ENCODE peak calls at places on chromosome 7, in four cellular contexts. O is AG04450, T is lower lobe of right lung, W is stomach. F is an unnamed sample.

GRCh38 chr7:15853832-15854470 is 167.5 kb upstream of the MEOX2 start:
- DNase-seq in O (no peak), T (no peak), W (no peak), F (no peak)

GRCh38 chr7:157660971-157661610 is 324.3 kb downstream of the DNAJB6 start:
- DNase-seq in O (no peak), T (no peak), W (no peak), F (no peak)

GRCh38 chr7:20153567-20153966 is 63.6 kb downstream of the MACC1 start:
- DNase-seq in O (no peak), T (no peak), W (no peak), F (no peak)

GRCh38 chr7:66344166-66344565 is 139.0 kb downstream of the TPST1 start:
- DNase-seq in O (no peak), T (no peak), W (no peak), F (no peak)

GRCh38 chr7:133777701-133778100 is 349.4 kb upstream of the LRGUK start:
- DNase-seq in O (no peak), T (no peak), W (no peak), F (no peak)

GRCh38 chr7:7766671-7767070 is 48.3 kb upstream of the RPA3 start:
- DNase-seq in O (no peak), T (no peak), W (no peak), F (no peak)

GRCh38 chr7:95669513-95669912 is 73.2 kb upstream of the PDK4 start:
- DNase-seq in O (no peak), T (no peak), W (no peak), F (no peak)

GRCh38 chr7:93719546-93719945 is 145.0 kb upstream of the CALCR start:
- DNase-seq in O (no peak), T (no peak), W (no peak), F (peak; percentile 82)

GRCh38 chr7:380724-381210 is 90.8 kb downstream of the FOXL3 start:
- DNase-seq in O (no peak), T (peak; percentile 37), W (peak; percentile 23), F (no peak)

GRCh38 chr7:11228515-11228914 is 254.8 kb downstream of the PHF14 start:
- DNase-seq in O (no peak), T (peak; percentile 52), W (peak; percentile 79), F (no peak)

GRCh38 chr7:157668884-157669767 is 332.3 kb downstream of the DNAJB6 start:
- DNase-seq in O (no peak), T (no peak), W (no peak), F (no peak)

GRCh38 chr7:12031638-12032037 is 179.5 kb upstream of the TMEM106B start:
- DNase-seq in O (peak; percentile 0), T (no peak), W (no peak), F (peak; percentile 13)

GRCh38 chr7:128876978-128877755 is 14.5 kb downstream of the ATP6V1F start:
- DNase-seq in O (no peak), T (peak; percentile 43), W (no peak), F (no peak)

GRCh38 chr7:33645096-33645495 is 260.2 kb upstream of the BMPER start:
- DNase-seq in O (no peak), T (no peak), W (no peak), F (peak; percentile 8)

GRCh38 chr7:135388616-135389015 is 121.3 kb downstream of the CNOT4 start:
- DNase-seq in O (no peak), T (no peak), W (no peak), F (no peak)

GRCh38 chr7:47337021-47337492 is 244.9 kb downstream of the TNS3 start:
- DNase-seq in O (no peak), T (no peak), W (no peak), F (no peak)

GRCh38 chr7:55964802-55965470 is 551 bp downstream of the NIPSNAP2 start:
- DNase-seq in O (no peak), T (peak; percentile 91), W (peak; percentile 80), F (no peak)

GRCh38 chr7:54697659-54698186 is 61.3 kb downstream of the SEC61G start:
- DNase-seq in O (no peak), T (no peak), W (no peak), F (no peak)

GRCh38 chr7:24980695-24981543 is 941 bp upstream of the OSBPL3 start:
- DNase-seq in O (no peak), T (peak; percentile 53), W (peak; percentile 51), F (no peak)

GRCh38 chr7:117157121-117157870 is 165.6 kb downstream of the WNT2 start:
- DNase-seq in O (peak; percentile 59), T (peak; percentile 41), W (no peak), F (peak; percentile 93)

GRCh38 chr7:32660936-32661335 is 165.6 kb downstream of the AVL9 start:
- DNase-seq in O (no peak), T (no peak), W (no peak), F (no peak)

GRCh38 chr7:2956526-2957368 is 86.9 kb downstream of the CARD11 start:
- DNase-seq in O (peak; percentile 39), T (no peak), W (no peak), F (no peak)

GRCh38 chr7:124550036-124550435 is 215.6 kb downstream of the GPR37 start:
- DNase-seq in O (no peak), T (no peak), W (no peak), F (no peak)

GRCh38 chr7:73681031-73681430 is 2.2 kb downstream of the DNAJC30 start:
- DNase-seq in O (no peak), T (no peak), W (no peak), F (peak; percentile 15)

GRCh38 chr7:12064716-12065115 is 146.4 kb upstream of the TMEM106B start:
- DNase-seq in O (no peak), T (no peak), W (no peak), F (no peak)

GRCh38 chr7:45292481-45292880 is 134.9 kb downstream of the RAMP3 start:
- DNase-seq in O (no peak), T (no peak), W (no peak), F (peak; percentile 52)

GRCh38 chr7:101108961-101109360 is 17.9 kb upstream of the SERPINE1 start:
- DNase-seq in O (no peak), T (no peak), W (no peak), F (no peak)

DNA sequence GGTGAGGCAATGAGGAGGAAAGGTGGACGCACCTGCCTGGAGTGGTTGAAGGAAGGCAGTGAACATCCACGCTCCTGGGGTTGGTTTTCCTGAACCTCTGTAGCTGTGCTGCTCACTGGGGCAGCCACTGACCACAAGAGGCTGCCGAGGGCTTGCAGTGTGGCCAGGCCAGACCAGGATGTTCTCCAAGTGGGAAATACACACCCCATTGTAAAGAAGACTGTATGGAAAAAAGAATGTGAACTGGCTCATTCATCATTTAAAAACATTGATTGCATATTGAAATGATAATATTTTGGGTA is 107.6 kb downstream of the SNX10 start:
- DNase-seq in O (no peak), T (peak; percentile 56), W (peak; percentile 28), F (no peak)
- TF ChIP-seq CTCF in O (no peak), T (peak; percentile 46), W (no peak), F (no peak)

DNA sequence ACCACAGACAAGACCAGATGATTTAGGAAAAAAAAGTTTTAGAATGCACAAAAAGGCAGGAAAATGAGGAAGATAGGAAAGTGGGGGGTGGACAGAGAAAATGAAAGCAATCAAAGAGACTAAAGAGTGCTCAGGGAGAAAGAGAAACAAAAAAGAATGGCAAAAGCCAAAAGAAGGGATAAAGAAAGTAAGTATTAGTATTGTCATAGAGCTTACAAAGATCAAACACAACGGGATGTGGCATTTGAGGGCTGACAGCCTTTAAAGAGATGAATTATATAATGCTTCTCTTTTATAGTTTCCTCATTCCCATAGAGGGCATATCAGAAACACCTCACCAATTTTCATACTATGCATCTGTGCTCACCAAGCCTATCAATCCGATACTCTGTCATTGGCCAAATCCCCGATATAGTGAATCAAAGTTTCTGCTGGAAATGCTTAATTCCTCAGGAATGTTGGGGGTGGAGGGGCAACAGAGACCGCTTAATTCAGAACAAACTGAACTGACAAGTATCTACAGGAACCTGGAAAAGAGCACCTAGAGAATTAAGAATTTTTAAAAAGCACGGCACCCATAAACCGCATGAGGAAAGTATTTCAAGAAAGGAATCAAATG is 2.7 kb downstream of the COG5 start:
- DNase-seq in O (no peak), T (no peak), W (no peak), F (no peak)
- H3K4me3 ChIP-seq in O (no peak overlapping the region), T (no peak overlapping the region), W (no peak overlapping the region), F (no peak overlapping the region)

GRCh38 chr7:97117372-97118188 is at the start of gene SDHAF3:
- DNase-seq in O (peak; percentile 96), T (peak; percentile 99), W (peak; percentile 98), F (peak; percentile 93)
- TF ChIP-seq CTCF in O (peak; percentile 12), T (peak; percentile 31), W (no peak), F (no peak)

GRCh38 chr7:35533877-35534276 is 161.1 kb downstream of the HERPUD2 start:
- DNase-seq in O (no peak), T (no peak), W (no peak), F (no peak)

GRCh38 chr7:35536396-35536826 is 158.5 kb downstream of the HERPUD2 start:
- DNase-seq in O (no peak), T (no peak), W (no peak), F (no peak)

GRCh38 chr7:35537067-35538023 is 157.6 kb downstream of the HERPUD2 start:
- DNase-seq in O (peak; percentile 18), T (peak; percentile 85), W (peak; percentile 83), F (peak; percentile 33)
- H3K4me3 ChIP-seq in O (peak overlapping the region; percentile 50), T (peak overlapping the region; percentile 53), W (peak overlapping the region; percentile 54), F (peak overlapping the region; percentile 37)

DNA sequence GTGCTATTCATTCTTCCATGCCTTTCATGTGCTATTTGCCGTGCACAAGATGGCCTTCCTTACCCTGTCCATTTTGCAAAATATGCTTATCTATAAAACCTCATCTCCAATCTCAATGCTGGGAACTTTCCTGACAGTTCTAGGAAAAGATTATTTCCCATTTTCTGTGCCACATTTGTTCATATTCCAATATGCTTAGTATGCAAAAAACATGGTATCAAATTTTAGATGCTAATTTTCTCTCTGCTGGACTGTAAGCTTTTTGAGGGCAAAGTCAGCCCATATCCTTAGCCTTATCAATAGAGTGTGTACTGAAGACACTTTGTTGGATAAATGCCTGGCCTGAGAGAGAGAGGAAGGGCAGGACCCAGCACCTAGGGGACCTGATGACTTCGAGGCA is 39.4 kb downstream of the MGAM2 start:
- DNase-seq in O (no peak), T (no peak), W (no peak), F (no peak)
- TF ChIP-seq CTCF in O (no peak), T (no peak), W (no peak), F (no peak)

DNA sequence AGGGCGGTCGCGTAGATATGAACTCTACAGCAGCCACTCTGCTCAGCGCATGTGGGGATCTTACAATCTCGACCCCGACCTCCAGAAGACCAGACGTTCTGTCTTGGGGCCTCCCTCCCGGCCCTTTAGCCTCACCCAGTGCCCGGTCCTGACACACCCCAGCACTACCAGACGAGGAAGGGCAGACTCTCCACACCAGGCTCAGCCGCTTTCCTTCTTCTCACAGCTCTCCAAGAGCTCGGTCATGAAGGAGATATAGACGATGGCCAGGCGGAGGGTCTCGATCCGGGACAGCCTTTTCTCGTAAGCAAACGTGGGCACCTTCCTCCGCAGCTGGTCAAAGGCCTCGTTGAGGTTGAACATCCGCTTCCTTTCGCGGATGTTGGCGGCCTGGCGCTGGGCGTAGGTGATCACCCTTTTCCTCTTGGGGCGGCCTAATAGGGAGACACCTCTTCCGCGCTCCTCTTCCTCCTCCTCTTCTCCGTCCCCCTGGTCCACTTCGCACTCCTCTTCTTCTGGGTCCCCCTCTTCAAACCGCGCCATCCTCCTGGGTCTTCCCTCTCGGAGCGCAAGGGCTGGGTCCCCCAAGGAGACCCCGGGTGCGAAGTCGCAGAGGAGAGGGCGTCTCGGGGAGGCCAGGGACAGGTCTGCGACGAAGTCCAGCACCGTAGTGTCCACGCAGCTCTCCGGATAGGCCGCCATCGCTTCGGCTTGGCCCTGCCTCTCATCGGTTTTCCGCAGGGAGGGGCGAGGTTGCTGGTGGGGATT is at the start of gene FERD3L:
- DNase-seq in O (no peak), T (no peak), W (no peak), F (no peak)
- H3K4me3 ChIP-seq in O (no peak within 1 kb of the TSS), T (no peak within 1 kb of the TSS), W (no peak within 1 kb of the TSS), F (peak within 1 kb of the TSS; percentile 16)

GRCh38 chr7:155298834-155299538 is 1.3 kb downstream of the INSIG1 start:
- DNase-seq in O (peak; percentile 88), T (peak; percentile 97), W (peak; percentile 94), F (peak; percentile 89)
- TF ChIP-seq CTCF in O (no peak), T (peak; percentile 20), W (no peak), F (no peak)